ENCODE peak calls at places on chromosomes 6 and 20, in four cellular contexts. Z is GM23248, K is mammary epithelial cell, I is fibroblast of lung. D is an unnamed sample.

GRCh38 chr20:36303831-36304230 is 2.3 kb upstream of the DLGAP4 start:
- DNase-seq in Z (no peak), K (no peak), I (no peak), D (no peak)

GRCh38 chr6:168239374-168239773 is 80.2 kb downstream of the DACT2 start:
- DNase-seq in Z (peak), K (no peak), I (peak), D (peak)

GRCh38 chr20:16283978-16284377 is 289.3 kb downstream of the KIF16B start:
- DNase-seq in Z (no peak), K (peak), I (no peak), D (no peak)

GRCh38 chr6:139686308-139686707 is 311.9 kb upstream of the CITED2 start:
- DNase-seq in Z (peak), K (no peak), I (peak), D (no peak)

GRCh38 chr20:41352106-41352505 is 11.5 kb downstream of the LPIN3 start:
- DNase-seq in Z (no peak), K (no peak), I (no peak), D (no peak)

GRCh38 chr20:62688855-62689460 is 19.7 kb upstream of the NTSR1 start:
- DNase-seq in Z (peak), K (peak), I (peak), D (no peak)

GRCh38 chr6:148945311-148946021 is 198.6 kb downstream of the UST start:
- DNase-seq in Z (peak), K (no peak), I (peak), D (no peak)

GRCh38 chr6:52352239-52353008 is 9.5 kb upstream of the PAQR8 start:
- DNase-seq in Z (peak), K (peak), I (peak), D (peak)

GRCh38 chr20:32518593-32519366 is 66.4 kb downstream of the NOL4L start:
- DNase-seq in Z (no peak), K (peak), I (no peak), D (no peak)

GRCh38 chr6:53033764-53034163 is 31.4 kb upstream of the FBXO9 start:
- DNase-seq in Z (peak), K (no peak), I (peak), D (no peak)

GRCh38 chr6:127606131-127606562 is 29.2 kb downstream of the C6orf58 start:
- DNase-seq in Z (peak), K (peak), I (peak), D (peak)

GRCh38 chr20:20635006-20635405 is 77.4 kb downstream of the RALGAPA2 start:
- DNase-seq in Z (no peak), K (no peak), I (no peak), D (no peak)

GRCh38 chr6:158039571-158040050 is 57.9 kb downstream of the SYNJ2 start:
- DNase-seq in Z (no peak), K (no peak), I (peak), D (no peak)

GRCh38 chr6:13413906-13414555 is 73.4 kb downstream of the GFOD1 start:
- DNase-seq in Z (peak), K (no peak), I (peak), D (no peak)

GRCh38 chr6:112269165-112269564 is 14.8 kb upstream of the LAMA4 start:
- DNase-seq in Z (peak), K (no peak), I (peak), D (no peak)

GRCh38 chr6:126625019-126625418 is 285.1 kb downstream of the CENPW start:
- DNase-seq in Z (peak), K (peak), I (peak), D (peak)

GRCh38 chr20:56157530-56158203 is 90.9 kb upstream of the MC3R start:
- DNase-seq in Z (no peak), K (no peak), I (no peak), D (no peak)

GRCh38 chr20:17228624-17229061 is 1.8 kb downstream of the PCSK2 start:
- DNase-seq in Z (no peak), K (no peak), I (no peak), D (peak)

GRCh38 chr6:43942616-43943015 is 172.6 kb downstream of the VEGFA start:
- DNase-seq in Z (no peak), K (no peak), I (no peak), D (no peak)

GRCh38 chr6:24323632-24324337 is 34.1 kb downstream of the DCDC2 start:
- DNase-seq in Z (peak), K (no peak), I (peak), D (no peak)

GRCh38 chr6:141415896-141416295 is 716.8 kb upstream of the GJE1 start:
- DNase-seq in Z (peak), K (no peak), I (no peak), D (no peak)

DNA sequence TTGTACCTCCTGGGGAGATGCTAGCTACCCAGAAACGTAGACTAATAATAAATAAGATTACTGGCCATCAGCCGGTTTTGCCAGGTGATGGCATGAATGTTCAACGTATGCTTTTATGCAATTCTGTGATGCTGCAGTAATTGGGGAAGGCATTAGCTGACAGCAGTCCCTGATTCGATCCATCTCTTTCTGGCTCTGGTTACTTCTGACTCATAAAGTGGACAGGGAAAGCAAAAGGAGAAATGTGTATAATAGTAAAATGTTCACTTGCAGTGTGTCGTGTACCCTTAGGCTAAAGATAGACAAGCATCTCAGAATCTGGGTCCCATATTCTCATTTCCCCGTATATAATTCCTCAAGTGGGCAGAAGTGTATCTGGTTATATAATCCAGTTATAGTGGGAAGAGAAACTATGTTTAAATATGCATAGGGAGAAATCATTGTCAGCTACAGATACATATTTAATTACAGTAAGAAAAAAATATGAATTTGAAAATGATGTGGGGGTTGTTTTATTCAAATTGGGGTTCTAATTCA is 40.5 kb downstream of the DOK5 start:
- DNase-seq in Z (no peak), K (no peak), I (no peak), D (no peak)
- H2AFZ ChIP-seq in Z (no peak), K (no peak), I (no peak), D (no peak)

GRCh38 chr6:391559-392440 is at the start of gene IRF4:
- DNase-seq in Z (peak), K (no peak), I (no peak), D (no peak)
- TF ChIP-seq EZH2 in Z (no peak), K (peak), I (peak), D (peak)

DNA sequence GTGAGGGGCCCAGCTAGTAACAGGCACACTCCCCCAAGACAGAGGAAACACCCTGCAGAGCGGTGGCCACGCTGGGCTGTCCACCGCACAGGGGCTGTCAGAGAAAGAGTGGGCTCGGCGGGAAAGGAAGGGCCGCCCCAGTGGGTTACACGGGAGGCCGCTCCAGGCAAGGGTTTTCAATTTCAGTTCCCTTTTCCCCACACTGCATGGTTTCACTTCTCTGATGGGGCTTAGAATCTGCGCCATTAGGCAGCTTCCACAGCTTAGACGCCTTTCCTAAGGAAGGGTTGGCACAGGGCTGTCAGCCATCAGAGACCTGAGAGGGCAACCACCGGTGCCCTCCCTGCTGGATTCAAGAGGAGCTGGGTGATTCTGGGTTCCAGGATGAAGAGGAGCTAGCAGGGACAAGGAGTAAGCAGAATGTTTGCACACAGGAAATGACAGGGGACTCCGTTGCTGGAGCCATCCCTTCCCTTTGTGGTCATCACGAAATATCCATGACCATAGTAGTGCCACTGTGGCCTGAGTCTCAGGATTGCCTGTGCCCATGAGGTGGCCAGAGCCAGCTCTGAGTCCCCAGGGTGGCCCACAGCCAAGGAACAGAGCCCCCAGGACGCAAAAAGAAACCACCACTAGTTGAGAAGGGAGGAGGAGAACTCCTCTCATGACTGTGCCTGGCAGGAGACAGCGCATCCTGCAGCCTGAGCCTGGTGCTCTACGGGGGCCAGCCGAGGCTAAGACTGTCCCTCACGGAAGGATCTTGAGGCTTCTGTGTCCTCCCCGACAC is 282.6 kb downstream of the NRN1 start:
- DNase-seq in Z (no peak), K (no peak), I (no peak), D (no peak)
- H2AFZ ChIP-seq in Z (no peak), K (no peak), I (no peak), D (no peak)

DNA sequence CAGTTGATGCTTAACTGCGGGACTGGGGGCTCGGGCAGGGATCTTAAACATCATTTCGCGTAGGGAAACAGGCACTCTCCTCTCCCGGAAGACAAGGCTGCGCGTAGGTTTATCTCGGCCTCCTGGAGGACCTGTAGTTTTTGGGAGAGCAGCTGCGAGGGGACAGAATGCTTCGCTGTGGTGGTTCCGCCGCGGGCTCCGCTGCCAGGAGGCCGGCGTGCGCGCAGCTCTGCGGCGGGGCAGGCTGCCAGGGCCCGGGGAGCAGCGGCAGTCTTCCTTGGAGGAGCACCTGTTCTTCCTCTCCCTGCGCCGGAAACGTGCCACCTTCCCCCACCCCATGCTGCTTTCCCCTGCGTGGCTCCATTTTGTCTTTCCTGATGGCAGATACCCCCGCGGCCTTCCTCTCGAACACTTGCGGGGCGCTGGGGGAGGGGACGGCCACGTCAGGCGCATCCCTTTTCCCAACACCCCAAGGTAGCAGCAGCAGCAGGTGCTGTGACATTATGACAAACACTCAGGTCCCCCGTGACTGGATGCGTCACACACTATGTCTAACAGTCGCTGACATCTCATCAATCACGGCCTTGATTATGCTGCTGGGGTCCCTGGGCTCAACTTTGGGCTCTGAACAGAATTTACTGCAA is 230.7 kb upstream of the BTBD3 start:
- DNase-seq in Z (peak), K (peak), I (peak), D (peak)
- TF ChIP-seq EZH2 in Z (no peak), K (no peak), I (no peak), D (no peak)

GRCh38 chr6:27864906-27865883 is 47.0 kb downstream of the OR2B2 start:
- DNase-seq in Z (peak), K (peak), I (peak), D (peak)

GRCh38 chr6:27862396-27863061 is 49.7 kb downstream of the OR2B2 start:
- DNase-seq in Z (no peak), K (peak), I (peak), D (no peak)

GRCh38 chr6:27866370-27867050 is 45.7 kb downstream of the OR2B2 start:
- DNase-seq in Z (peak), K (peak), I (peak), D (peak)

GRCh38 chr6:27865952-27866369 is 46.2 kb downstream of the OR2B2 start:
- DNase-seq in Z (peak), K (peak), I (no peak), D (peak)

DNA sequence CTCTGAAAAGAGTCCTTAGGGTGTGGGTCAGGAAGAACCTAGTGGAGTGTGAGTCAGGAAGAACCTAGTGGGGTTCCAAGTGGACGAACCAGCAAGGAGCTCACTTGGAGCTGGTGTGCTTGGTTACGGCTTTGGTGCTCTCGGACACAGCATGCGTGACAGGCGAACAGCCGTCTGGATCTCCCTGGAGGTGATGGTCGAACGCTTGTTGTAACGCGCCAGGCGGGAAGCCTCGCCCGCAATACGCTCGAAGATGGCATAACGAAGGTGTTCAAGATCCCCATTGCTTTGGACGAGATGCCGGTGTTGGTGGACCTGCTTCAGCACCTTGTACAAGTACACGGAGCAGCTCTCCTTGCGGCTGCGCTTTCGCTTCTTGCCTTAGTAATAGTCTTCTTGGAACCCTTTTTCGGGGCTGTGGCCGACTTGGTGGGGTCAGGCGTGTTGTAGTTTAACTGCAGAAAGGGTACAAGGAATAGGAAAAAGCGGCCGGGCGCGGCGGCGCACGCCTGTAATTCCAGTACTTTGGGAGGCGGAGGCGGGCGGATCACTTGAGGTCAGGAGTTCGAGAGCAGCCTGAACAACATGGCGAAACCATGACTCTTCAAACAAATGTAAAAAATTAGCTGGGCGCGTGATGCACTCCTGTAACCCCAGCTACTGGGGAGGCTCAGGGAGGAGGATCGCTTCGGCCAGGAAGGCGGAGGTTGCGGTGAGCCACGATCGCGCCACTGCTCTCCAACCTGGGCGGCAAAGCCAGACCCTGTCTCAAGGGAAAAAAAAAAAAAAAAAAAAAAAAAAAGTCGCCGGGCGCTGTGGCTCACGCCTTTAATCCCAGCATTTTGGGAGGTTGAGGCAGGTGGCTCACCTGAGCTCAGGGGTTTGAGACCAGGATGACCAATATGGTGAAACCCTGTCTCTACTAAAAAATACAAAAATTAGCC is 48.0 kb downstream of the OR2B2 start:
- DNase-seq in Z (peak), K (no peak), I (peak), D (no peak)
- H2AFZ ChIP-seq in Z (peak), K (peak), I (peak), D (peak)

GRCh38 chr6:1310628-1311399 is 1.1 kb upstream of the FOXQ1 start:
- DNase-seq in Z (peak), K (peak), I (no peak), D (peak)
- TF ChIP-seq EZH2 in Z (no peak), K (no peak), I (no peak), D (peak)